ENCODE peak calls at places on chromosomes 16 and 17, in seven cellular contexts. One of them, this sample, is unnamed. For H3K9me3, the result is how much of the 10 kb centered on the place peaks cover.

GRCh38 chr17:77266213-77266612 is 125.4 kb downstream of the SEC14L1 start:
- DNase-seq in PC-3: no peak
- DNase-seq in fibroblast of lung: no peak
- DNase-seq in IMR-90: no peak
- DNase-seq in HepG2: no peak
- DNase-seq in mammary epithelial cell: no peak
- DNase-seq in neuronal stem cell: no peak
- DNase-seq in this sample: no peak

GRCh38 chr16:25177512-25177830 is 39.3 kb upstream of the AQP8 start:
- DNase-seq in PC-3: no peak
- DNase-seq in fibroblast of lung: no peak
- DNase-seq in IMR-90: no peak
- DNase-seq in HepG2: peak
- DNase-seq in mammary epithelial cell: no peak
- DNase-seq in neuronal stem cell: no peak
- DNase-seq in this sample: no peak

GRCh38 chr16:68652659-68653058 is 7.5 kb downstream of the CDH3 start:
- DNase-seq in PC-3: no peak
- DNase-seq in fibroblast of lung: no peak
- DNase-seq in IMR-90: no peak
- DNase-seq in HepG2: no peak
- DNase-seq in mammary epithelial cell: no peak
- DNase-seq in neuronal stem cell: no peak
- DNase-seq in this sample: no peak

GRCh38 chr17:75822119-75822799 is 21.9 kb downstream of the UNC13D start:
- DNase-seq in PC-3: no peak
- DNase-seq in fibroblast of lung: no peak
- DNase-seq in IMR-90: no peak
- DNase-seq in HepG2: no peak
- DNase-seq in mammary epithelial cell: no peak
- DNase-seq in neuronal stem cell: no peak
- DNase-seq in this sample: peak

GRCh38 chr16:5412721-5413120 is 315.1 kb upstream of the EEF2KMT start:
- DNase-seq in PC-3: no peak
- DNase-seq in fibroblast of lung: no peak
- DNase-seq in IMR-90: no peak
- DNase-seq in HepG2: no peak
- DNase-seq in mammary epithelial cell: no peak
- DNase-seq in neuronal stem cell: no peak
- DNase-seq in this sample: no peak

GRCh38 chr17:18129041-18129502 is 20.5 kb downstream of the MYO15A start:
- DNase-seq in PC-3: peak
- DNase-seq in fibroblast of lung: peak
- DNase-seq in IMR-90: peak
- DNase-seq in HepG2: no peak
- DNase-seq in mammary epithelial cell: peak
- DNase-seq in neuronal stem cell: no peak
- DNase-seq in this sample: no peak

GRCh38 chr16:66693088-66693487 is 3.5 kb downstream of the CMTM4 start:
- DNase-seq in PC-3: no peak
- DNase-seq in fibroblast of lung: no peak
- DNase-seq in IMR-90: no peak
- DNase-seq in HepG2: no peak
- DNase-seq in mammary epithelial cell: no peak
- DNase-seq in neuronal stem cell: no peak
- DNase-seq in this sample: no peak

GRCh38 chr16:19745286-19746018 is 27.4 kb downstream of the IQCK start:
- DNase-seq in PC-3: peak
- DNase-seq in fibroblast of lung: peak
- DNase-seq in IMR-90: peak
- DNase-seq in HepG2: no peak
- DNase-seq in mammary epithelial cell: no peak
- DNase-seq in neuronal stem cell: no peak
- DNase-seq in this sample: no peak

GRCh38 chr16:86640265-86640843 is 62.0 kb downstream of the FOXL1 start:
- DNase-seq in PC-3: no peak
- DNase-seq in fibroblast of lung: no peak
- DNase-seq in IMR-90: no peak
- DNase-seq in HepG2: no peak
- DNase-seq in mammary epithelial cell: no peak
- DNase-seq in neuronal stem cell: no peak
- DNase-seq in this sample: no peak

GRCh38 chr17:45147102-45147580 is 1.1 kb upstream of the HEXIM1 start:
- DNase-seq in PC-3: no peak
- DNase-seq in fibroblast of lung: no peak
- DNase-seq in IMR-90: peak
- DNase-seq in HepG2: no peak
- DNase-seq in mammary epithelial cell: no peak
- DNase-seq in neuronal stem cell: peak
- DNase-seq in this sample: peak

GRCh38 chr17:39612291-39612894 is 4.7 kb upstream of the NEUROD2 start:
- DNase-seq in PC-3: no peak
- DNase-seq in fibroblast of lung: no peak
- DNase-seq in IMR-90: no peak
- DNase-seq in HepG2: no peak
- DNase-seq in mammary epithelial cell: no peak
- DNase-seq in neuronal stem cell: no peak
- DNase-seq in this sample: no peak

GRCh38 chr17:79160980-79161621 is 86.5 kb downstream of the ENGASE start:
- DNase-seq in PC-3: peak
- DNase-seq in fibroblast of lung: no peak
- DNase-seq in IMR-90: no peak
- DNase-seq in HepG2: no peak
- DNase-seq in mammary epithelial cell: no peak
- DNase-seq in neuronal stem cell: no peak
- DNase-seq in this sample: no peak

GRCh38 chr17:7703584-7704574 is 1.1 kb upstream of the EFNB3 start:
- DNase-seq in PC-3: no peak
- DNase-seq in fibroblast of lung: peak
- DNase-seq in IMR-90: no peak
- DNase-seq in HepG2: peak
- DNase-seq in mammary epithelial cell: peak
- DNase-seq in neuronal stem cell: peak
- DNase-seq in this sample: peak

GRCh38 chr17:60415146-60415545 is 7.1 kb upstream of the CHCT1 start:
- DNase-seq in PC-3: no peak
- DNase-seq in fibroblast of lung: no peak
- DNase-seq in IMR-90: no peak
- DNase-seq in HepG2: no peak
- DNase-seq in mammary epithelial cell: no peak
- DNase-seq in neuronal stem cell: no peak
- DNase-seq in this sample: no peak

GRCh38 chr16:75506567-75506966 is 11.3 kb upstream of the CHST6 start:
- DNase-seq in PC-3: peak
- DNase-seq in fibroblast of lung: peak
- DNase-seq in IMR-90: peak
- DNase-seq in HepG2: peak
- DNase-seq in mammary epithelial cell: peak
- DNase-seq in neuronal stem cell: no peak
- DNase-seq in this sample: no peak

GRCh38 chr16:49940464-49941224 is 84.4 kb upstream of the CNEP1R1 start:
- DNase-seq in PC-3: no peak
- DNase-seq in fibroblast of lung: no peak
- DNase-seq in IMR-90: no peak
- DNase-seq in HepG2: no peak
- DNase-seq in mammary epithelial cell: no peak
- DNase-seq in neuronal stem cell: no peak
- DNase-seq in this sample: no peak

DNA sequence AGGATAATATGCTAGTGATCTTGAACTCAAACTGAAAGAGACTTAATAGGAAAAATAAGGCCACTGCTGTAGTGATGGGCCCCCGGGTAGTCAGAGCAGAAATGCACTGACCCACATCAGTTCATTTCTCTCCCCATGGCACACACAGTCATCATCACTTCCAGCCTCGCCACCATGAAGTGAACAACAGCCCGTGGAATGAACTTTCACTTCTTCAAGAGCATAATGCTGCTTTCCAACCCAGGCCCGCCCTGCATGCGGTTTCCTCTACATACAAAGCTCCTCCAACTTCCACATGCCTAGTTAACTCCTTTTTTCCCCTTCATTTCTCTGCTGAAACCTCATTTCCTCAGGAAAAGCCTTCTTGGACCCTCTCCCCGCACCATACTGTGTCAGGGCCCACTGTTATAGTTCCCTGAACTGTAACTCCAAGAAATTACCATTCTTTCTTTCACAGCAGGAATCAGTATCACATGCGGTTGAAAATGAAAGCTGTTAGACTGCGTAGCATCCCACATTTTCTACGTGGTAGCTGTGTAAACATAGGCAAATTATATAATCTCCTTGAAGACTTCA is 65.8 kb upstream of the SMIM36 start:
- DNase-seq in PC-3: peak
- DNase-seq in fibroblast of lung: peak
- DNase-seq in IMR-90: peak
- DNase-seq in HepG2: no peak
- DNase-seq in mammary epithelial cell: peak
- DNase-seq in neuronal stem cell: no peak
- DNase-seq in this sample: peak
- H3K4me3 ChIP-seq in PC-3: peak
- H3K4me3 ChIP-seq in fibroblast of lung: peak
- H3K4me3 ChIP-seq in IMR-90: peak
- H3K4me3 ChIP-seq in HepG2: peak
- H3K4me3 ChIP-seq in mammary epithelial cell: no peak
- H3K4me3 ChIP-seq in neuronal stem cell: no peak
- H3K4me3 ChIP-seq in this sample: peak

DNA sequence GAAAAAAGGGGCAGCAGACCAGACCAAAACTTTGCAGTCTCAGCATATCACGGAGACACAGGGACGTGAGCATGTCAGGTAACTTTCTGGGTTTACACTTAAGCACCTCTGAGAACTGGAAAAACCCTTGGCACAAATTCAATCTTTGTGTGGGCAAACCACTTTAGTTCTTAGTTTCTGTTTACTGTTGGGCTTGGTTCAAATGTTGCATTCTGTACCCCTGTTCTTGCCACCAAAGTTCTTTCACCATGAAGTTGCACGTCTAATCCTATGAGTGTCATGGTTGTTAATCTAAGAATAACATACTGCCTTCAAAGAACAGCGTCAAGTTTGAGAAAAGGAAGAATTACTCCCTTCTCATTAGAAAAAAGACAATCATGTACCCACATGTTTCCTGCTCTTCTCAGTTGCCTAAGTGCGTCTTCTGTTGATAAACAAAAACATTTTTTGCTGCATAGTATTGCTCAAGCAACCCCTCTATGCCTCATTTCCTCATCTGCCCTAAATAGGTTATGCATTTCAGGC is 11.6 kb downstream of the KRT33A start:
- DNase-seq in PC-3: peak
- DNase-seq in fibroblast of lung: peak
- DNase-seq in IMR-90: peak
- DNase-seq in HepG2: no peak
- DNase-seq in mammary epithelial cell: peak
- DNase-seq in neuronal stem cell: no peak
- DNase-seq in this sample: no peak
- H3K4me2 ChIP-seq in PC-3: no peak
- H3K4me2 ChIP-seq in fibroblast of lung: no peak
- H3K4me2 ChIP-seq in IMR-90: no peak
- H3K4me2 ChIP-seq in HepG2: no peak
- H3K4me2 ChIP-seq in mammary epithelial cell: peak
- H3K4me2 ChIP-seq in neuronal stem cell: no peak
- H3K4me2 ChIP-seq in this sample: no peak

GRCh38 chr17:30567231-30568116 is 90.3 kb downstream of the GOSR1 start:
- DNase-seq in PC-3: no peak
- DNase-seq in fibroblast of lung: no peak
- DNase-seq in IMR-90: no peak
- DNase-seq in HepG2: no peak
- DNase-seq in mammary epithelial cell: no peak
- DNase-seq in neuronal stem cell: no peak
- DNase-seq in this sample: no peak
- H3K9me3 ChIP-seq in PC-3: under half
- H3K9me3 ChIP-seq in fibroblast of lung: under half
- H3K9me3 ChIP-seq in IMR-90: under half
- H3K9me3 ChIP-seq in HepG2: under half
- H3K9me3 ChIP-seq in mammary epithelial cell: under half
- H3K9me3 ChIP-seq in neuronal stem cell: under half
- H3K9me3 ChIP-seq in this sample: under half

GRCh38 chr17:962650-963049 is 16.9 kb downstream of the NXN start:
- DNase-seq in PC-3: no peak
- DNase-seq in fibroblast of lung: no peak
- DNase-seq in IMR-90: no peak
- DNase-seq in HepG2: no peak
- DNase-seq in mammary epithelial cell: no peak
- DNase-seq in neuronal stem cell: no peak
- DNase-seq in this sample: no peak

GRCh38 chr17:962166-962565 is 17.4 kb downstream of the NXN start:
- DNase-seq in PC-3: no peak
- DNase-seq in fibroblast of lung: no peak
- DNase-seq in IMR-90: no peak
- DNase-seq in HepG2: no peak
- DNase-seq in mammary epithelial cell: no peak
- DNase-seq in neuronal stem cell: no peak
- DNase-seq in this sample: no peak

GRCh38 chr17:964881-965280 is 14.7 kb downstream of the NXN start:
- DNase-seq in PC-3: no peak
- DNase-seq in fibroblast of lung: no peak
- DNase-seq in IMR-90: no peak
- DNase-seq in HepG2: no peak
- DNase-seq in mammary epithelial cell: no peak
- DNase-seq in neuronal stem cell: no peak
- DNase-seq in this sample: no peak

GRCh38 chr17:967122-967521 is 12.5 kb downstream of the NXN start:
- DNase-seq in PC-3: no peak
- DNase-seq in fibroblast of lung: no peak
- DNase-seq in IMR-90: no peak
- DNase-seq in HepG2: no peak
- DNase-seq in mammary epithelial cell: no peak
- DNase-seq in neuronal stem cell: no peak
- DNase-seq in this sample: no peak

DNA sequence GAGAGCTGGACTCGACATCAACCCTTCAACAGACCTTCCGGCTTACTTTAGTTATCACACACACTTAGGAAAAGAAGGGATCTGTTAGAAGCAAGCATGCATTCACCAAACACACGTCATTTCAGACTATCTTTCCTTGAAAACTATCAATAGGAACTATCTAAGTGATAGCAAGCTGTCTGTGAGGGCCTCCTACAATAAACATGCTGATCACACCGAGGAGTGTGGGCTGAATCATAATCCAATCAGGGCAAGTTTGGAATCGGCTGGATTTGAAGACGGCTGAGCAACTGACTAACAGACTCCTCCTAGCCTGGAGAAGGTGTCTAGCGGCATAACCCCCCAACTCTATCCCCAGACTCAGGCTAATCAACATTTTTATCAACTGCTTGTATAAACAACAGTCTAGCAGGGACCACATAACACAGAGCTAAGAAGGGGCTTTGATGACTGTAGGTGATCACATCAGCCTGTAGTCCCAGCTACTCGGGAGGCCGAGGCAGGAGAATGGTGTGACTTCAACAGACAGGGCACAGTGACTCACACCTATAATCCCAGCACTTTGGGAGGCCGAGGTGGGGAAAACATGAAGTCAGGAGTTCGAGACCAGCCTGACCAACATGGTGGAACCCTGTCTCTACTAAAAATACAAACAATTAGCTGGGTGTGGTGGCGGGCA is 14.1 kb downstream of the NXN start:
- DNase-seq in PC-3: no peak
- DNase-seq in fibroblast of lung: peak
- DNase-seq in IMR-90: peak
- DNase-seq in HepG2: no peak
- DNase-seq in mammary epithelial cell: no peak
- DNase-seq in neuronal stem cell: no peak
- DNase-seq in this sample: no peak
- H3K4me3 ChIP-seq in PC-3: no peak
- H3K4me3 ChIP-seq in fibroblast of lung: no peak
- H3K4me3 ChIP-seq in IMR-90: no peak
- H3K4me3 ChIP-seq in HepG2: no peak
- H3K4me3 ChIP-seq in mammary epithelial cell: no peak
- H3K4me3 ChIP-seq in neuronal stem cell: no peak
- H3K4me3 ChIP-seq in this sample: no peak

This sample was measured in Karpas-422.